ENCODE peak calls at places on chromosome 7, in seven cellular contexts. N, H, C, M, X, Z and A are unnamed samples.

GRCh38 chr7:158527038-158527437 is 60.6 kb downstream of the PTPRN2 start:
- DNase-seq in Z (no peak), C (no peak), H (no peak), X (no peak), M (no peak), N (no peak), A (no peak)

GRCh38 chr7:389911-390601 is 100.1 kb downstream of the FOXL3 start:
- DNase-seq in Z (no peak), H (no peak), X (no peak), N (no peak), M (no peak), C (no peak), A (no peak)

GRCh38 chr7:80847027-80847426 is 71.8 kb downstream of the SEMA3C start:
- DNase-seq in H (no peak), M (no peak), X (peak; percentile 57), C (no peak), Z (no peak), N (no peak), A (no peak)

GRCh38 chr7:78149787-78150186 is 351.2 kb downstream of the PHTF2 start:
- DNase-seq in X (peak; percentile 72), N (no peak), M (peak; percentile 36), C (no peak), Z (peak; percentile 70), H (no peak), A (no peak)

GRCh38 chr7:127792528-127793342 is 140.7 kb downstream of the SND1 start:
- DNase-seq in C (peak; percentile 41), M (no peak), H (no peak), X (peak; percentile 16), N (no peak), Z (no peak), A (peak; percentile 58)

GRCh38 chr7:44963526-44964290 is 15.1 kb downstream of the MYO1G start:
- DNase-seq in M (no peak), H (no peak), Z (no peak), C (peak; percentile 10), X (no peak), N (no peak), A (peak; percentile 25)

GRCh38 chr7:37409456-37409855 is 39.2 kb downstream of the ELMO1 start:
- DNase-seq in H (no peak), C (no peak), N (no peak), X (no peak), Z (no peak), M (no peak), A (no peak)

GRCh38 chr7:79180533-79180932 is 272.9 kb downstream of the MAGI2 start:
- DNase-seq in X (no peak), M (no peak), Z (no peak), H (no peak), C (no peak), N (no peak), A (no peak)

GRCh38 chr7:123846217-123846891 is 1.4 kb downstream of the HYAL4 start:
- DNase-seq in M (no peak), H (no peak), N (no peak), Z (peak; percentile 46), C (no peak), X (no peak), A (no peak)

GRCh38 chr7:13017325-13017853 is 330.0 kb downstream of the ARL4A start:
- DNase-seq in H (no peak), C (no peak), X (peak; percentile 19), N (peak; percentile 56), M (peak; percentile 17), Z (peak; percentile 89), A (no peak)

GRCh38 chr7:16918288-16918895 is 36.6 kb upstream of the AGR3 start:
- DNase-seq in H (no peak), Z (peak; percentile 61), X (peak; percentile 47), N (no peak), M (no peak), C (no peak), A (peak; percentile 54)

GRCh38 chr7:31758770-31759169 is 71.8 kb downstream of the PPP1R17 start:
- DNase-seq in H (no peak), C (no peak), N (no peak), Z (no peak), X (no peak), M (no peak), A (no peak)

GRCh38 chr7:105136221-105136620 is 122.2 kb downstream of the KMT2E start:
- DNase-seq in C (no peak), X (peak; percentile 24), Z (no peak), H (no peak), N (no peak), M (peak; percentile 18), A (no peak)

GRCh38 chr7:73999664-74000420 is 28.1 kb upstream of the ELN start:
- DNase-seq in N (peak; percentile 28), C (no peak), H (no peak), Z (peak; percentile 64), X (peak; percentile 85), M (peak; percentile 95), A (no peak)

GRCh38 chr7:150685219-150686029 is at the start of gene GIMAP2:
- DNase-seq in C (no peak), H (peak; percentile 49), N (no peak), M (no peak), X (peak; percentile 74), Z (peak; percentile 9), A (peak; percentile 50)

GRCh38 chr7:86939197-86939814 is 120.1 kb downstream of the ELAPOR2 start:
- DNase-seq in M (no peak), C (peak; percentile 36), N (peak; percentile 25), Z (peak; percentile 68), H (no peak), X (peak; percentile 57), A (peak; percentile 56)

GRCh38 chr7:64628192-64628591 is 37.7 kb upstream of the ZNF107 start:
- DNase-seq in X (no peak), Z (no peak), M (no peak), C (no peak), N (no peak), H (no peak), A (no peak)

GRCh38 chr7:96075510-96076349 is 246.2 kb downstream of the SLC25A13 start:
- DNase-seq in M (peak; percentile 67), N (no peak), C (peak; percentile 46), H (peak; percentile 78), Z (peak; percentile 54), X (peak; percentile 56), A (peak; percentile 58)

GRCh38 chr7:26588511-26588910 is 275.9 kb downstream of the SKAP2 start:
- DNase-seq in H (no peak), M (no peak), C (no peak), X (no peak), Z (no peak), N (no peak), A (no peak)

GRCh38 chr7:139660317-139661042 is 117.3 kb downstream of the HIPK2 start:
- DNase-seq in M (no peak), N (no peak), H (no peak), C (no peak), X (peak; percentile 25), Z (no peak), A (no peak)

GRCh38 chr7:7190142-7190541 is 7.8 kb downstream of the C1GALT1 start:
- DNase-seq in X (peak; percentile 14), C (no peak), Z (peak; percentile 82), H (no peak), N (no peak), M (peak; percentile 26), A (no peak)

GRCh38 chr7:120990468-120991118 is 2.1 kb downstream of the CPED1 start:
- DNase-seq in H (no peak), Z (no peak), M (no peak), N (no peak), C (no peak), X (no peak), A (no peak)

GRCh38 chr7:47771990-47772360 is 176.3 kb downstream of the PKD1L1 start:
- DNase-seq in N (no peak), Z (no peak), C (no peak), H (no peak), M (no peak), X (no peak), A (no peak)

GRCh38 chr7:17741426-17741825 is 198.9 kb downstream of the SNX13 start:
- DNase-seq in Z (no peak), X (no peak), M (no peak), N (no peak), H (no peak), C (no peak), A (no peak)

GRCh38 chr7:108296911-108297310 is 159.3 kb downstream of the NRCAM start:
- DNase-seq in N (no peak), C (no peak), Z (peak; percentile 29), H (no peak), M (no peak), X (peak; percentile 20), A (no peak)

GRCh38 chr7:26393855-26394254 is 102.2 kb downstream of the SNX10 start:
- DNase-seq in Z (no peak), M (no peak), X (no peak), C (no peak), H (no peak), N (peak; percentile 81), A (no peak)

GRCh38 chr7:36336380-36336779 is 53.3 kb upstream of the ANLN start:
- DNase-seq in M (no peak), X (no peak), N (no peak), H (no peak), Z (no peak), C (no peak), A (no peak)

GRCh38 chr7:104878577-104878976 is 135.4 kb upstream of the KMT2E start:
- DNase-seq in C (no peak), Z (no peak), N (no peak), X (no peak), M (no peak), H (no peak), A (no peak)

GRCh38 chr7:70884446-70884764 is 247.5 kb upstream of the GALNT17 start:
- DNase-seq in X (no peak), C (no peak), H (no peak), N (no peak), Z (no peak), M (no peak), A (no peak)

GRCh38 chr7:46764100-46764941 is 817.6 kb downstream of the TNS3 start:
- DNase-seq in M (peak; percentile 55), X (peak; percentile 100), Z (peak; percentile 95), N (peak; percentile 91), C (no peak), H (no peak), A (no peak)

GRCh38 chr7:80499350-80499955 is 12.4 kb downstream of the GNAT3 start:
- DNase-seq in C (no peak), M (peak; percentile 2), Z (peak; percentile 97), X (peak; percentile 85), H (no peak), N (peak; percentile 91), A (no peak)

GRCh38 chr7:79734158-79734557 is 280.7 kb upstream of the MAGI2 start:
- DNase-seq in X (peak; percentile 3), C (no peak), M (no peak), H (no peak), N (no peak), Z (no peak), A (no peak)

GRCh38 chr7:37344886-37345579 is 103.6 kb downstream of the ELMO1 start:
- DNase-seq in M (no peak), N (no peak), Z (no peak), X (no peak), C (no peak), H (no peak), A (no peak)

GRCh38 chr7:18102576-18102975 is 74.9 kb upstream of the PRPS1L1 start:
- DNase-seq in H (no peak), N (no peak), X (no peak), C (no peak), Z (no peak), M (no peak), A (no peak)

GRCh38 chr7:1754345-1754908 is 84.3 kb downstream of the ELFN1 start:
- DNase-seq in C (no peak), M (no peak), N (no peak), Z (no peak), H (no peak), X (no peak), A (no peak)